ENCODE peak calls at places on chromosomes 4 and X, in five cellular contexts. One of them, this sample, is unnamed.
A peak's percentile ranks its signal among the peaks of the same experiment; 100 is the strongest.

GRCh38 chr4:140267576-140267975 is 105.9 kb upstream of the SCOC start:
- DNase-seq in endodermal cell: peak; percentile 64
- DNase-seq in astrocyte: peak; percentile 6
- DNase-seq in neuronal stem cell: no peak
- DNase-seq in mesenchymal stem cell: peak; percentile 34
- DNase-seq in this sample: no peak

GRCh38 chr4:1416948-1417260 is 10.7 kb upstream of the NKX1-1 start:
- DNase-seq in endodermal cell: peak; percentile 43
- DNase-seq in astrocyte: no peak
- DNase-seq in neuronal stem cell: no peak
- DNase-seq in mesenchymal stem cell: no peak
- DNase-seq in this sample: no peak

GRCh38 chr4:3489451-3489962 is 26.4 kb downstream of the DOK7 start:
- DNase-seq in endodermal cell: no peak
- DNase-seq in astrocyte: no peak
- DNase-seq in neuronal stem cell: no peak
- DNase-seq in mesenchymal stem cell: no peak
- DNase-seq in this sample: no peak

GRCh38 chrX:30957753-30958152 is 68.7 kb upstream of the TAB3 start:
- DNase-seq in endodermal cell: peak; percentile 55
- DNase-seq in astrocyte: peak; percentile 51
- DNase-seq in neuronal stem cell: no peak
- DNase-seq in mesenchymal stem cell: peak; percentile 46
- DNase-seq in this sample: peak; percentile 60

GRCh38 chr4:186104114-186104894 is at the start of gene FAM149A:
- DNase-seq in endodermal cell: no peak
- DNase-seq in astrocyte: no peak
- DNase-seq in neuronal stem cell: no peak
- DNase-seq in mesenchymal stem cell: no peak
- DNase-seq in this sample: peak; percentile 1

GRCh38 chrX:72020788-72021187 is 110.1 kb downstream of the NHSL2 start:
- DNase-seq in endodermal cell: peak; percentile 20
- DNase-seq in astrocyte: no peak
- DNase-seq in neuronal stem cell: no peak
- DNase-seq in mesenchymal stem cell: no peak
- DNase-seq in this sample: no peak

GRCh38 chrX:71945435-71945834 is 34.8 kb downstream of the NHSL2 start:
- DNase-seq in endodermal cell: no peak
- DNase-seq in astrocyte: no peak
- DNase-seq in neuronal stem cell: no peak
- DNase-seq in mesenchymal stem cell: no peak
- DNase-seq in this sample: no peak

GRCh38 chr4:82774711-82775171 is 23.9 kb downstream of the SCD5 start:
- DNase-seq in endodermal cell: peak; percentile 90
- DNase-seq in astrocyte: peak; percentile 85
- DNase-seq in neuronal stem cell: no peak
- DNase-seq in mesenchymal stem cell: no peak
- DNase-seq in this sample: no peak

GRCh38 chr4:1299301-1299860 is 9.7 kb downstream of the MAEA start:
- DNase-seq in endodermal cell: no peak
- DNase-seq in astrocyte: no peak
- DNase-seq in neuronal stem cell: no peak
- DNase-seq in mesenchymal stem cell: no peak
- DNase-seq in this sample: no peak

GRCh38 chrX:138889152-138889551 is 177.6 kb upstream of the FGF13 start:
- DNase-seq in endodermal cell: no peak
- DNase-seq in astrocyte: no peak
- DNase-seq in neuronal stem cell: no peak
- DNase-seq in mesenchymal stem cell: no peak
- DNase-seq in this sample: no peak

GRCh38 chr4:681736-682451 is 7.1 kb downstream of the SLC49A3 start:
- DNase-seq in endodermal cell: peak; percentile 75
- DNase-seq in astrocyte: no peak
- DNase-seq in neuronal stem cell: no peak
- DNase-seq in mesenchymal stem cell: no peak
- DNase-seq in this sample: no peak

GRCh38 chr4:7530026-7530562 is 95.4 kb upstream of the PSAPL1 start:
- DNase-seq in endodermal cell: peak; percentile 76
- DNase-seq in astrocyte: no peak
- DNase-seq in neuronal stem cell: no peak
- DNase-seq in mesenchymal stem cell: no peak
- DNase-seq in this sample: no peak

GRCh38 chr4:7531640-7531994 is 96.9 kb upstream of the PSAPL1 start:
- DNase-seq in endodermal cell: peak; percentile 87
- DNase-seq in astrocyte: no peak
- DNase-seq in neuronal stem cell: no peak
- DNase-seq in mesenchymal stem cell: no peak
- DNase-seq in this sample: no peak

GRCh38 chr4:7526929-7527535 is 92.3 kb upstream of the PSAPL1 start:
- DNase-seq in endodermal cell: no peak
- DNase-seq in astrocyte: no peak
- DNase-seq in neuronal stem cell: no peak
- DNase-seq in mesenchymal stem cell: no peak
- DNase-seq in this sample: no peak

GRCh38 chr4:7530932-7531639 is 96.4 kb upstream of the PSAPL1 start:
- DNase-seq in endodermal cell: no peak
- DNase-seq in astrocyte: no peak
- DNase-seq in neuronal stem cell: no peak
- DNase-seq in mesenchymal stem cell: no peak
- DNase-seq in this sample: no peak

DNA sequence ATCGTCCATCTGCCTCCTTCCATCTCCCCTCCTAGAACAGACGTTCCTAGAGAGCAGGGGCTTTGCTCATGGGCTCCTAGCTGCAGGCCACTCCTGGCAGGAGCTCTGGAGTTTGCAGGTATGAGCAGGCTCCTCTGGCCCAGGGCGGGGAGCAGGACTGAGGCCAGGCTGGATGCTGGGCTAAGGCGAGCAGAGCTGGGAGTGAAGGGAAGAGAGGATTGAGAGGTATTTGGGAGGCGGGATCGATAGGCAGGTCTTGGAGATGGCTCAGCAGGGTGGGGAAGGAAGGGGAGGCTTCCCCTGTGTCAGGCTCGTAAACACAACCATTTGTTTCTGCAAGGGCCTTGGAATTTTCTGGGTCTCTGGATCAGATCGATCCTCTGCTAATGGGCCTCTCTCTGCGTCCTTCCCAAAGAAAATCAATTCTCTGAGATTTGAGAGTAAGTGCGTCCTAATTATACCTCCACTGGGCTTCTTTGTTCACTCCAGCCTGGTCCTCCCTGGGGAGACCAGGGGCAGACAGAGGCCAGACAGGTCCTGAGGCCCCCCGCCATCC is 94.7 kb upstream of the PSAPL1 start:
- DNase-seq in endodermal cell: peak; percentile 88
- DNase-seq in astrocyte: no peak
- DNase-seq in neuronal stem cell: peak; percentile 15
- DNase-seq in mesenchymal stem cell: no peak
- DNase-seq in this sample: no peak
- H3K9ac ChIP-seq in endodermal cell: no peak overlapping the region
- H3K9ac ChIP-seq in astrocyte: no peak overlapping the region
- H3K9ac ChIP-seq in neuronal stem cell: peak overlapping the region; percentile 30
- H3K9ac ChIP-seq in mesenchymal stem cell: no peak overlapping the region
- H3K9ac ChIP-seq in this sample: no peak overlapping the region

DNA sequence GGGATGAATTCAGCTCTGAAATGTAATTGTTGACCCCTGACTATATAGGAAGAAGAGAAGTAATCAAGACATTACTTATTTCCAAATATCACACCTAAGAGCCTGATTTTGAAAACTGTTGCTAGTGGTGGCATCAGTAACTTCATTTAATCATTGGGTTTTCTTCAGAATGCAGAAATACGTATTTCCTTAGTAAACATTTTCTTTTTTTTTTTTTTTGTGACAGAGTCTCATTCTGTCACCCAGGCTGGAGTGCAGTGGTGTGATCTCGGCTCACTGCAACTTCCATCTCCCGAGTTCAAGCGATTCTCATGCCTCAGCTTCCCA is 187.4 kb upstream of the LEF1 start:
- DNase-seq in endodermal cell: no peak
- DNase-seq in astrocyte: no peak
- DNase-seq in neuronal stem cell: no peak
- DNase-seq in mesenchymal stem cell: no peak
- DNase-seq in this sample: no peak
- H3K9ac ChIP-seq in endodermal cell: no peak overlapping the region
- H3K9ac ChIP-seq in astrocyte: no peak overlapping the region
- H3K9ac ChIP-seq in neuronal stem cell: no peak overlapping the region
- H3K9ac ChIP-seq in mesenchymal stem cell: no peak overlapping the region
- H3K9ac ChIP-seq in this sample: no peak overlapping the region

GRCh38 chr4:25378130-25378743 is 1.2 kb downstream of the ANAPC4 start:
- DNase-seq in endodermal cell: no peak
- DNase-seq in astrocyte: no peak
- DNase-seq in neuronal stem cell: no peak
- DNase-seq in mesenchymal stem cell: no peak
- DNase-seq in this sample: no peak
- H3K9ac ChIP-seq in endodermal cell: no peak overlapping the region
- H3K9ac ChIP-seq in astrocyte: peak overlapping the region; percentile 85
- H3K9ac ChIP-seq in neuronal stem cell: no peak overlapping the region
- H3K9ac ChIP-seq in mesenchymal stem cell: peak overlapping the region; percentile 95
- H3K9ac ChIP-seq in this sample: no peak overlapping the region

DNA sequence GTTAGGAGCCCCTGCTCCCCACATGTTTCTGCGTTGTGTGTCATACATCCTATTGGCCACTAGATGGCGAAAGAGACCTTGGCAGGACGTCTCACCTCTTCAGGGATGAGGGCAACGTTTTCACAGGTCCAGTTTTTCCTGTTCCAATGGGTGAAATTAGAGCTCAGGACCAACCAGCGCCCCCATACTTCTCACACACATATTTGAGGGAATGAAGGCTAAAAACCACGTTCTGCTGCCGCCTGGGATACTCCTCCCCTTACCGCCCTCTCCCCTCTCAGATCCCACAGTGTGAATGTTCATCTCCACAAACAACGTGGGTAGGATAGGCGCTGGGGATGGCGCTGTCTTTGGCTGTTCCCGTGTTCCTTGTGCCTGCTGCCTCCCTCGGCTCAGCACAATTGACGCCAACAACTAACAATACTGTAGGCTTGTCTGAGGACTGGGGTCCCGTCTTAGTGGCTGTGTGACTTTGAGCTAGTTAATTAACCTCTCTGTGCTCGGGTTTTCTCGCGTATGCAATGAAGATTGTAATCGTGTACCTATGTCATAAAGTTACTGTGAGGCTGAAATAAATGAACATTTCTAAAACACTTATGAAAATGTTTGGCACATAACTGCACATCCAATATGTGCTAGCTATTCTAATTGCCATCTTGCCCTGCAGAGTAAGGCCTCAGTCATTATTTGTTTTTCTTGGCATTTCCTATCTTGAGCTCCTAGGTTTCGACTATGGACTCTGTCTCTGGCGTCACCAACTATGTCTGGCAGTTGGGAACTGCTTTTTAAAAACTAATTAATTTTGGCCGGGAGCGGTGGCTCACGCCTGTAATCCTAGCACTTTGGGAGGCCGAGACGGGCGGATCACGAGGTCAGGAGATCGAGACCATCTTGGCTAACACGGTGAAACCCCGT is 181.3 kb upstream of the STK26 start:
- DNase-seq in endodermal cell: peak; percentile 76
- DNase-seq in astrocyte: peak; percentile 12
- DNase-seq in neuronal stem cell: peak; percentile 48
- DNase-seq in mesenchymal stem cell: peak; percentile 54
- DNase-seq in this sample: peak; percentile 50
- H3K9ac ChIP-seq in endodermal cell: no peak overlapping the region
- H3K9ac ChIP-seq in astrocyte: no peak overlapping the region
- H3K9ac ChIP-seq in neuronal stem cell: peak overlapping the region; percentile 50
- H3K9ac ChIP-seq in mesenchymal stem cell: no peak overlapping the region
- H3K9ac ChIP-seq in this sample: no peak overlapping the region

GRCh38 chrX:1661048-1661921 is 46.4 kb downstream of the ASMT start:
- DNase-seq in endodermal cell: peak; percentile 91
- DNase-seq in astrocyte: no peak
- DNase-seq in neuronal stem cell: no peak
- DNase-seq in mesenchymal stem cell: no peak
- DNase-seq in this sample: no peak
- H3K9ac ChIP-seq in endodermal cell: no peak overlapping the region
- H3K9ac ChIP-seq in astrocyte: no peak overlapping the region
- H3K9ac ChIP-seq in neuronal stem cell: peak overlapping the region; percentile 36
- H3K9ac ChIP-seq in mesenchymal stem cell: no peak overlapping the region
- H3K9ac ChIP-seq in this sample: no peak overlapping the region

GRCh38 chr4:98609946-98610345 is 48.5 kb downstream of the TSPAN5 start:
- DNase-seq in endodermal cell: no peak
- DNase-seq in astrocyte: no peak
- DNase-seq in neuronal stem cell: no peak
- DNase-seq in mesenchymal stem cell: no peak
- DNase-seq in this sample: no peak
- H3K9ac ChIP-seq in endodermal cell: no peak overlapping the region
- H3K9ac ChIP-seq in astrocyte: no peak overlapping the region
- H3K9ac ChIP-seq in neuronal stem cell: no peak overlapping the region
- H3K9ac ChIP-seq in mesenchymal stem cell: no peak overlapping the region
- H3K9ac ChIP-seq in this sample: no peak overlapping the region